ENCODE peak calls at places on chromosomes 16 and 17, in five cellular contexts. Y is NCI-H1930; B is dorsolateral prefrontal cortex; W is immature natural killer cell; P is activated CD4-positive, alpha-beta T cell treated with anti-CD3 and anti-CD28 coated beads for 48 hours. L is an unnamed sample.

GRCh38 chr17:10733666-10734065 is 3.8 kb upstream of the TMEM220 start:
- DNase-seq in Y (no peak), B (no peak), W (no peak), P (no peak), L (no peak)

GRCh38 chr16:79599837-79600635 is 501 bp downstream of the MAF start:
- DNase-seq in Y (peak), B (peak), W (no peak), P (peak), L (no peak)

GRCh38 chr16:920722-921121 is 50.1 kb downstream of the LMF1 start:
- DNase-seq in Y (no peak), B (peak), W (no peak), P (no peak), L (no peak)

GRCh38 chr16:77937473-77938195 is 84.7 kb upstream of the CLEC3A start:
- DNase-seq in Y (no peak), B (no peak), W (no peak), P (no peak), L (no peak)

GRCh38 chr17:80762076-80762475 is 217.4 kb downstream of the RPTOR start:
- DNase-seq in Y (no peak), B (no peak), W (no peak), P (no peak), L (no peak)

GRCh38 chr17:78271419-78272160 is 40.2 kb downstream of the TMEM235 start:
- DNase-seq in Y (no peak), B (no peak), W (no peak), P (no peak), L (no peak)

GRCh38 chr16:20348365-20349185 is 3.9 kb downstream of the UMOD start:
- DNase-seq in Y (peak), B (no peak), W (no peak), P (peak), L (no peak)

GRCh38 chr17:43906951-43907424 is 348 bp downstream of the MPP2 start:
- DNase-seq in Y (no peak), B (peak), W (no peak), P (no peak), L (no peak)

GRCh38 chr17:17976931-17977570 is 4.4 kb downstream of the DRC3 start:
- DNase-seq in Y (no peak), B (no peak), W (no peak), P (no peak), L (no peak)

GRCh38 chr16:85878875-85879274 is 20.1 kb upstream of the IRF8 start:
- DNase-seq in Y (no peak), B (no peak), W (no peak), P (no peak), L (no peak)

GRCh38 chr17:82021728-82022309 is 859 bp downstream of the CENPX start:
- DNase-seq in Y (no peak), B (no peak), W (no peak), P (peak), L (no peak)

GRCh38 chr16:58518083-58518979 is 3.0 kb downstream of the SETD6 start:
- DNase-seq in Y (no peak), B (no peak), W (no peak), P (no peak), L (no peak)

GRCh38 chr17:4230142-4230541 is 33.6 kb downstream of the ANKFY1 start:
- DNase-seq in Y (no peak), B (no peak), W (no peak), P (no peak), L (no peak)

GRCh38 chr16:86292171-86292775 is 218.1 kb upstream of the FOXF1 start:
- DNase-seq in Y (no peak), B (no peak), W (no peak), P (no peak), L (no peak)

GRCh38 chr16:69078073-69078472 is 27.4 kb upstream of the HAS3 start:
- DNase-seq in Y (no peak), B (no peak), W (no peak), P (no peak), L (no peak)

GRCh38 chr16:80948886-80949502 is 57.7 kb downstream of the CMC2 start:
- DNase-seq in Y (peak), B (peak), W (no peak), P (peak), L (peak)

GRCh38 chr16:47866431-47866830 is 289.4 kb downstream of the ABCC12 start:
- DNase-seq in Y (no peak), B (no peak), W (no peak), P (no peak), L (no peak)

GRCh38 chr16:641326-642188 is at the start of gene MCRIP2:
- DNase-seq in Y (peak), B (peak), W (peak), P (peak), L (peak)

GRCh38 chr17:35079547-35079946 is 16.0 kb upstream of the RFFL start:
- DNase-seq in Y (no peak), B (no peak), W (no peak), P (no peak), L (no peak)

GRCh38 chr17:48459070-48459469 is 29.1 kb upstream of the SKAP1 start:
- DNase-seq in Y (no peak), B (no peak), W (no peak), P (peak), L (no peak)

GRCh38 chr16:69626256-69626655 is 60.5 kb downstream of the NFAT5 start:
- DNase-seq in Y (no peak), B (no peak), W (no peak), P (no peak), L (no peak)

GRCh38 chr16:55323637-55324490 is at the start of gene IRX6:
- DNase-seq in Y (peak), B (no peak), W (no peak), P (no peak), L (no peak)

GRCh38 chr16:25135239-25135878 is 23.8 kb downstream of the LCMT1 start:
- DNase-seq in Y (no peak), B (no peak), W (no peak), P (no peak), L (no peak)

GRCh38 chr16:4272114-4272954 is 489 bp downstream of the TFAP4 start:
- DNase-seq in Y (no peak), B (peak), W (peak), P (no peak), L (peak)

GRCh38 chr16:70760221-70760620 is 40.7 kb downstream of the VAC14 start:
- DNase-seq in Y (no peak), B (no peak), W (no peak), P (no peak), L (no peak)

GRCh38 chr16:79533292-79533691 is 67.2 kb downstream of the MAF start:
- DNase-seq in Y (no peak), B (no peak), W (no peak), P (no peak), L (no peak)

GRCh38 chr16:23504076-23504452 is 6.2 kb downstream of the GGA2 start:
- DNase-seq in Y (no peak), B (no peak), W (no peak), P (no peak), L (no peak)

GRCh38 chr17:80779961-80780380 is 211.7 kb upstream of the CHMP6 start:
- DNase-seq in Y (no peak), B (no peak), W (no peak), P (no peak), L (no peak)

GRCh38 chr17:21194688-21195087 is 19.3 kb downstream of the TMEM11 start:
- DNase-seq in Y (no peak), B (no peak), W (no peak), P (no peak), L (no peak)